ENCODE peak calls at places on chromosomes 12 and 14, in five cellular contexts. W is HCT116, F is GM12878, E is transverse colon, R is sigmoid colon. M is an unnamed sample.

GRCh38 chr12:113292091-113292490 is 42.8 kb downstream of the SLC8B1 start:
- DNase-seq in W (no peak), R (no peak), E (no peak), F (no peak), M (no peak)

GRCh38 chr12:24803406-24804245 is 145.3 kb downstream of the BCAT1 start:
- DNase-seq in W (no peak), R (no peak), F (no peak), E (no peak), M (no peak)

GRCh38 chr12:12845794-12846243 is 32.7 kb downstream of the DDX47 start:
- DNase-seq in R (no peak), W (no peak), F (no peak), E (no peak), M (no peak)

GRCh38 chr12:125114365-125115141 is 49.3 kb downstream of the AACS start:
- DNase-seq in W (no peak), E (no peak), F (no peak), R (no peak), M (peak)

GRCh38 chr12:128265566-128265965 is 1.4 kb upstream of the TMEM132C start:
- DNase-seq in F (no peak), W (no peak), E (no peak), R (no peak), M (no peak)

GRCh38 chr14:53295985-53296582 is 143.0 kb upstream of the DDHD1 start:
- DNase-seq in W (peak), E (no peak), R (no peak), F (no peak), M (no peak)

GRCh38 chr12:121240484-121241202 is 30.7 kb downstream of the P2RX4 start:
- DNase-seq in F (no peak), R (peak), E (peak), W (no peak), M (peak)

GRCh38 chr14:75434557-75435248 is 6.9 kb downstream of the JDP2 start:
- DNase-seq in R (no peak), E (no peak), W (no peak), F (no peak), M (no peak)

GRCh38 chr12:101793401-101793800 is 37.4 kb downstream of the GNPTAB start:
- DNase-seq in R (no peak), F (peak), E (no peak), W (no peak), M (no peak)

GRCh38 chr14:68462683-68463082 is 330.2 kb downstream of the ZFP36L1 start:
- DNase-seq in F (no peak), R (no peak), E (no peak), W (no peak), M (no peak)

GRCh38 chr14:35235840-35236239 is 56.3 kb upstream of the PSMA6 start:
- DNase-seq in R (no peak), W (no peak), E (no peak), F (no peak), M (no peak)

GRCh38 chr12:50720085-50720484 is 43.8 kb upstream of the ATF1 start:
- DNase-seq in R (no peak), E (no peak), F (no peak), W (no peak), M (no peak)

GRCh38 chr12:80837342-80837978 is 100.3 kb downstream of the LIN7A start:
- DNase-seq in E (no peak), W (peak), R (no peak), F (no peak), M (no peak)

GRCh38 chr14:96484391-96484790 is 17.8 kb upstream of the PAPOLA start:
- DNase-seq in R (no peak), E (no peak), W (no peak), F (no peak), M (no peak)

GRCh38 chr14:74785056-74785613 is 22.0 kb downstream of the YLPM1 start:
- DNase-seq in F (no peak), E (no peak), W (no peak), R (no peak), M (no peak)

GRCh38 chr12:3655331-3655900 is 97.5 kb downstream of the CRACR2A start:
- DNase-seq in E (no peak), W (no peak), R (no peak), F (no peak), M (no peak)

GRCh38 chr12:26878661-26879119 is 45.7 kb upstream of the ITPR2 start:
- DNase-seq in E (peak), R (peak), F (no peak), W (no peak), M (peak)

GRCh38 chr14:61675291-61675690 is 20.0 kb upstream of the HIF1A start:
- DNase-seq in R (no peak), E (no peak), F (no peak), W (no peak), M (no peak)

GRCh38 chr14:102095231-102095870 is 8.5 kb upstream of the HSP90AA1 start:
- DNase-seq in F (no peak), E (no peak), W (no peak), R (no peak), M (no peak)

GRCh38 chr14:32400480-32400879 is 71.4 kb downstream of the AKAP6 start:
- DNase-seq in E (no peak), W (no peak), R (no peak), F (no peak), M (no peak)

GRCh38 chr14:81450100-81450531 is 50.0 kb upstream of the STON2 start:
- DNase-seq in R (peak), F (no peak), E (no peak), W (no peak), M (peak)

GRCh38 chr14:51004801-51005526 is 60.7 kb upstream of the PYGL start:
- DNase-seq in W (no peak), E (no peak), R (no peak), F (no peak), M (no peak)

GRCh38 chr14:28766505-28767238 is at the start of gene FOXG1:
- DNase-seq in W (no peak), F (no peak), E (no peak), R (no peak), M (no peak)

GRCh38 chr12:26473291-26473690 is 277.9 kb downstream of the SSPN start:
- DNase-seq in E (no peak), R (no peak), F (peak), W (no peak), M (no peak)

GRCh38 chr14:52175982-52176502 is 91.5 kb upstream of the PTGDR start:
- DNase-seq in F (peak), E (peak), W (no peak), R (no peak), M (no peak)

GRCh38 chr14:34501997-34502396 is 37.5 kb downstream of the EAPP start:
- DNase-seq in R (no peak), E (no peak), W (no peak), F (no peak), M (no peak)

DNA sequence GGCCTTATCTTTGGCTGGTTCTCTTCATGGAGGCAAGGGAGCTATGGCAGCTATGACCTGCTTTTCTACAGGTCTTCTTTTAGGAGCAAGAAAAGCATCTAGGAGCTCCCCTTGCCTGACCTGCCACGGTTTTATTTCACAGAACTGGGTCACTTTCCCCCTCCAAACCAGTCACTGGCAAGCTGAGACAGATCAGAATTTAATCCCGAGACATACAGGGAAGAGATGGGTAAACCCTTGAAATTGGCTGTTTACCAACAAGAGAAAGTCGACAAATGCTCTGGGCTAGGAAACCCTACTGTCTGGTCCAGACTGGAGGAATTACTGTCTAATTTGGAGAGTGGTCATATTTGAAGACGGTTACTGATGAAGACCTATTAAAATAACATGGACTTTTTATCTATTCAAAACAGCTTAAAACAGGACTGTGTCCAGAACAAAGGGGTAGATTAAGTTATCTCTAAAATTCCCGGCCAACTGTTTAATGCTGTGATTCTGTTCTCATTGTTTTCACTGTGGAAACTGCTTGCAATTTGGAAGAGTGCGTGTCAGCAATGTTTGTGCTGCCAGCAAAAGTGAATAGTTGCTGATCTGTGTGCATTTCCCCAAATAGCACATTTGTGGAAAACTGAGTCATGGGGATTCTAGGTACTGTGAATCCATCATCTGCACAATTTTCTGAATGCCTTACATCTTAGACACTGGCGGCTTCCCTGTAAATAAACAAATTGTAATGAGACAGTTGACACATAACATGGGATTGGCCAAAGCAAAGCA is 73.4 kb upstream of the EEA1 start:
- DNase-seq in E (no peak), F (no peak), W (no peak), R (no peak), M (no peak)
- TF ChIP-seq CTCF in E (no peak), F (no peak), W (no peak), R (no peak), M (no peak)

GRCh38 chr12:95857799-95858198 is 953 bp upstream of the SNRPF start:
- DNase-seq in E (no peak), F (no peak), R (no peak), W (no peak), M (no peak)
- TF ChIP-seq POLR2AphosphoS5 in E (no peak), F (no peak), R (no peak), W (no peak), M (no peak)

GRCh38 chr14:39102265-39102968 is 618 bp downstream of the SEC23A start:
- DNase-seq in W (no peak), R (no peak), F (no peak), E (peak), M (peak)

GRCh38 chr14:39109893-39110715 is 4.0 kb upstream of the GEMIN2 start:
- DNase-seq in W (no peak), E (no peak), F (no peak), R (no peak), M (no peak)

GRCh38 chr14:39108791-39109190 is 5.3 kb upstream of the GEMIN2 start:
- DNase-seq in W (no peak), E (no peak), F (no peak), R (no peak), M (no peak)

GRCh38 chr14:39102969-39103957 is at the start of gene SEC23A:
- DNase-seq in F (no peak), R (peak), W (peak), E (peak), M (peak)

GRCh38 chr14:39107624-39108023 is 4.6 kb upstream of the SEC23A start:
- DNase-seq in F (no peak), R (no peak), E (no peak), W (no peak), M (no peak)
- TF ChIP-seq CTCF in F (peak), R (peak), E (peak), W (peak), M (peak)

DNA sequence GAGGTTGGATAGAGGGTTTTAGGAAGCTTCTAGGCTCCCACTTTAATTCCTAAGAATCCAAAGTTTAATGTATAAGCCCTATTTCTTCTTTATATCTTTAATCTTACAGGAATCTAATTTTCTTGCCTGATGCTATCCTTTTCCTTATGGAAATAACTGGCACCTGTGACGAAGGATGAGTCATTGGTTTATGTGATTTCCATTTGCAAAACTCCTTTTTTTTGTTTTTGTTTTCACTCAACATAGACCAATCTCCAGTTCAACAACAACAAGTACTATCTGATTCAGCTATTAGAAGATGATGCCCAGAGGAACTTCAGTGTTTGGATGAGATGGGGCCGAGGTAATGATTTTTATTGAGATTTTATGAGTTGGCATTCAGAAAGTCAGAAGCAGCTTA is 6.8 kb downstream of the PARP2 start:
- DNase-seq in E (no peak), R (no peak), F (no peak), W (no peak), M (no peak)
- TF ChIP-seq POLR2AphosphoS5 in E (no peak), R (no peak), F (no peak), W (no peak), M (no peak)

DNA sequence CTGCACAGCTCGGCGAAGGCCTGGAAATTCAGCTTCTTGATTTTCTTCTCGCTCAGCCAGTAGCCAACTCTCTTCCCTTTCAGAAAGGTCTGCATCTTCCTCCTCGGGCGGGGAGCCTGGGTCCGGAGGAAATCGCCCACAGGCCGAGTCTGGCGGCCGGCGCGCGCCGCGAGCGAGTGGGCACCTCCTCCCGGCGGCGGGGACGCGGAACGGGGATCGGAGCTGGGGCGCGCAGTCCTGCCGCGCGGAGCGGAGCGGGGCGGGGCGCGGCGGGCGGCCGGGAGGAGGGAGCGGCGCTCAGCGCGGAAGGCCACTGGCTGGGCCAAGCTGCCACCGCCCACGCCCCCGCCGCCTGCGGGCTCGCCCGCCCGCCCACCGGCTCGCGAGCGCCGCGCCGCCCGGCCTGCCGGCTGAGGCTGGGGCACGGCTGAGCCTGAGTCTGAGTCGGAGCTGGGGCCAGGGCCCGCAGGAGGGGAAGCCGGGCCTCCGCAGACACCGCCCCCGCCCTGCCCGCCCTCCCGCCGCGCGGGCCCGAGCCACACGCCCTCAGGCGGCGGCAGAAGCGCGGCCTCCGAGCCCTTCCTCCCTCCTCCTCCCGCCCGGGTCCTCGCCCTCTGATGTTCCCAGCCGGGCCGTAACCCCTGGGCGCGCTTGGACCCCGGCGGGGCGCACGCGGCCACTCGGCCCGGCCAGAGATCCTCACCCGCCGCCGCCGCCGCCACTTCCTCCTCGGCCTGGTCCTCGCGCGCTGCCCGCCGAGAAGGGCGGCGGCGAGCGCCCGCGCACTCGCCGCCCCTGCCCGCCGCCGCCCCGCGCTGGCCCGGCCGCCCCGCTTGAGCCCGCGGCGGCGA is 431 bp downstream of the ITPK1 start:
- DNase-seq in W (peak), R (peak), F (peak), E (peak), M (peak)
- TF ChIP-seq CTCF in W (no peak), R (peak), F (no peak), E (no peak), M (no peak)

GRCh38 chr12:104611671-104612070 is 154.9 kb downstream of the CHST11 start:
- DNase-seq in F (no peak), E (no peak), W (no peak), R (no peak), M (no peak)

GRCh38 chr12:104618691-104619090 is 161.9 kb downstream of the CHST11 start:
- DNase-seq in W (no peak), R (no peak), E (no peak), F (no peak), M (no peak)

GRCh38 chr12:104612381-104612780 is 155.6 kb downstream of the CHST11 start:
- DNase-seq in W (no peak), R (no peak), E (no peak), F (no peak), M (no peak)

GRCh38 chr12:104619305-104619704 is 162.6 kb downstream of the CHST11 start:
- DNase-seq in F (no peak), R (no peak), W (no peak), E (no peak), M (no peak)

DNA sequence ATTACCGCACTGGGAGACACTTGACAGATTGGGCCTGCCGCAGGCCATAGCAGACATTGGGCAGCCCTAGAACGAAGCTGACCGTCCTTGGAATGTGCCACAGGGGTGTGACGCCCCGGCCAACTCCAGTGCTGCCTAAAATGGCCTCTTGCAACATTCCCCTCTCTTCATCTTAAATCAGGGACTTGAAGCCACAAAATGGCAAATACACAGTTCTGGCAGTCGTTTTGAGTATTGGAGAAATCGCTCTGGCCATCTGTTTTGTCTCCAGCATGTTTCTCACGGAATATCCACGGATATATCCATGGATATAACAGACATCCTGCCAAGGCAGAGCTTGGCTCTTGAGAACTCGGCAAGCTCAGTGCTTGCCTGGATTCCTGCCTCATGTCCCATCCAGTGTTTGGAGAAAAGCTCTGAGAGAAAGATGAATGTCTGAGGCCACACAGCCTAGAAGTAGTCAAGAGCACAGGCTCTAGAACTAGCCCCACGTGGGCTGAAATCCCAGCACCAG is 158.4 kb downstream of the CHST11 start:
- DNase-seq in F (no peak), E (peak), R (peak), W (no peak), M (no peak)
- TF ChIP-seq POLR2AphosphoS5 in F (no peak), E (no peak), R (peak), W (no peak), M (no peak)

DNA sequence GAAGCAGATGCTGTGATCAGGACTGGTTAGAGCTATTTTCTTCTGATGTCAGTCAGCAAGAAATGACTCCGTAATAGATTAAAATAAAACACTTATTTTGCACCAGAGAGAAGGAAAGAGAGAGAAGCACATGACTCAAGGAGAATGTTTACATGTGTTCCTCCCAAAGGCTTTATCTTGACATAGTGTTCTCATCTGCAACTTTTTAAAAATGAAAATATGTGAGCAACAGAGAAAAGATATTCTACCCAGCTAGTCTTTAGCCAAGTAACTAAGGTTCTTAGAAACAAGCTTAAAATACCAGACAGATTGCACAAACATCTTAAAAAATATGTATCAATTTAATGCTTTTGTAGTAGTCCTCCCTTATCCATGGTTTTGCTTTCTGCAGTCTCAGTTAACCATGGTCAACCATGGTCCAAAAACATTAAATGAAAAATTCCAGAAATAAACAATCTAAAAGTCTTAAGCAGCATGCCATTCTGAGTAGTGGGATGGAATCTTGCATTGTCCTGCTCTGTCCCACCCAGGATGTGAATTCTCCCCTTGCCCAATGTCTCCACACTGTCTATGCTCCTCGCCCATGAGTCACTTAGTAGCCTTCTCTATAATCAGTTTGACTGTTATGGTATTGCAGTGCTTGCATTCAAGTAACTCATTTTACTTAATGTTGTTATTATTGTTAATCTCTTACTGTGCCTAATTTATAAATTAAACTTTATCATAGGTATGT is 9.9 kb downstream of the SERPINA10 start:
- DNase-seq in W (no peak), F (no peak), E (no peak), R (no peak), M (no peak)
- TF ChIP-seq CTCF in W (no peak), F (no peak), E (no peak), R (no peak), M (no peak)

DNA sequence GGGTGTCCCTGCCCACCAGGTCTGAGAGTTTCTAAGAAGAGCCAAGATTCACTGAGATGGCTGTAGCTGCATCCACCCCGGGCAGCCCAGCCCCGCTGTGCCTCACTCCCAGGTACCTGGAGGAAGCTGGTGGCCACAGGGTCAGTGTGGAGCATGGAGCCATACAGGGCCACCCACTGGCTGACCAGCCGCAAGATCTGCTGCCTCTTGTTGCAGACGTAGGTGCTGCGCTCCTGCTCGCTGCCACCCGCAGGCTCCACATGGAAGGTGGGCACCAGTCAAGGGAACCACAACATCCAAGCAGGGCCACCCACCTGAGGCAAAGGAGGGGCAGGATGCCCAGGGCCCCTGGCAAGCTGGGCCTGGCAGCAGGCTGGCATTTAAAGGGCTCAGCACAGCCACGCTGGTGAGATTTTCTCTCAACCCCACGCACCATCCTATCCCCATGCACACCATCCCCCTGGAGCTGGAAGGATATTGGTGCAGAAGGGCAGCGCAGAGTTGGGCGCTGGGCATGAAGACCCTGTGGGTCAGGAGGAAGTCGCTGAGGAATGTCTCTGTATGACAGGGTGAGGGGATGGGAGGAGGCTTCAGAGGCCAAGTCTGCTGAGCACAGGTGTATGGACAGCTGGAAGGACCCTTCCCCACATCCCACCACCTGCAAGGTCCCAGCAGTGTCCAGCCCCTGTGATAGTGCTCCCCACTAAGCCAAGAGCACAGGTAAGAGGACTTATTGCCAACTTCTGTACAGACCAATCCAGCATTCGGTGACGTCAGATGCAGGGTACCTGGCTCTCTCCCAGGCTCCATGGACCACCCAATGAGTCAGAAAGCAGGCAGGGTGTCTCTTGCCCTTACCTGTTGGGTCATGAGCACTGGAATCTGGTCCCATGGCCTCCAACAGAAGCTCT is 10.8 kb downstream of the RAPGEF3 start:
- DNase-seq in E (no peak), F (no peak), R (no peak), W (no peak), M (peak)
- TF ChIP-seq POLR2AphosphoS5 in E (no peak), F (no peak), R (no peak), W (no peak), M (no peak)

M was measured in upper lobe of left lung.